ENCODE peak calls at places on chromosomes 2 and 18, in five cellular contexts. L is HCT116, O is GM23248, Y is A549, Q is hepatocyte. W is an unnamed sample.

GRCh38 chr2:227079726-227080125 is 84.3 kb downstream of the COL4A4 start:
- DNase-seq in L (no peak), O (peak), Y (no peak), Q (no peak), W (no peak)

GRCh38 chr2:120729410-120730052 is 6.1 kb upstream of the GLI2 start:
- DNase-seq in L (peak), O (peak), Y (peak), Q (no peak), W (peak)

GRCh38 chr18:58578835-58579560 is 49.9 kb downstream of the ALPK2 start:
- DNase-seq in L (no peak), O (peak), Y (peak), Q (peak), W (no peak)

GRCh38 chr2:78408795-78409118 is 616.7 kb upstream of the REG3G start:
- DNase-seq in L (no peak), O (no peak), Y (no peak), Q (no peak), W (no peak)

GRCh38 chr2:149055751-149056150 is 17.3 kb downstream of the LYPD6B start:
- DNase-seq in L (no peak), O (no peak), Y (no peak), Q (no peak), W (no peak)

GRCh38 chr2:58535182-58535581 is 294.1 kb upstream of the FANCL start:
- DNase-seq in L (no peak), O (no peak), Y (no peak), Q (peak), W (no peak)

GRCh38 chr18:44229693-44230108 is 451.0 kb upstream of the SETBP1 start:
- DNase-seq in L (no peak), O (peak), Y (no peak), Q (peak), W (no peak)

GRCh38 chr2:161141033-161141432 is 19.2 kb upstream of the TANK start:
- DNase-seq in L (no peak), O (no peak), Y (no peak), Q (no peak), W (no peak)

GRCh38 chr2:235854276-235854675 is 313.9 kb downstream of the GBX2 start:
- DNase-seq in L (no peak), O (no peak), Y (no peak), Q (no peak), W (no peak)

GRCh38 chr2:196638765-196639164 is 750 bp upstream of the CCDC150 start:
- DNase-seq in L (no peak), O (no peak), Y (no peak), Q (no peak), W (no peak)

GRCh38 chr2:9573840-9574239 is 18.2 kb upstream of the ADAM17 start:
- DNase-seq in L (no peak), O (peak), Y (no peak), Q (no peak), W (no peak)

GRCh38 chr2:98839292-98839691 is 96.7 kb downstream of the CRACDL start:
- DNase-seq in L (no peak), O (peak), Y (no peak), Q (no peak), W (peak)

GRCh38 chr2:212538156-212539144 is at the start of gene ERBB4:
- DNase-seq in L (no peak), O (peak), Y (no peak), Q (peak), W (no peak)

GRCh38 chr2:47230418-47230817 is 75.3 kb upstream of the STPG4 start:
- DNase-seq in L (no peak), O (peak), Y (no peak), Q (no peak), W (peak)

GRCh38 chr2:101277111-101277510 is 24.4 kb downstream of the CNOT11 start:
- DNase-seq in L (no peak), O (peak), Y (peak), Q (peak), W (no peak)

GRCh38 chr18:78330761-78331160 is 648.9 kb upstream of the SALL3 start:
- DNase-seq in L (no peak), O (no peak), Y (no peak), Q (no peak), W (no peak)

GRCh38 chr2:196980498-196980897 is 54.0 kb upstream of the PGAP1 start:
- DNase-seq in L (no peak), O (no peak), Y (no peak), Q (no peak), W (no peak)

GRCh38 chr2:36404312-36404711 is 48.7 kb downstream of the CRIM1 start:
- DNase-seq in L (peak), O (peak), Y (peak), Q (no peak), W (peak)

GRCh38 chr2:201806442-201806841 is at the start of gene CDK15:
- DNase-seq in L (no peak), O (peak), Y (no peak), Q (peak), W (no peak)

GRCh38 chr2:240898108-240898730 is 2.3 kb upstream of the MAB21L4 start:
- DNase-seq in L (no peak), O (no peak), Y (no peak), Q (no peak), W (peak)

GRCh38 chr18:70382032-70382431 is 93.2 kb downstream of the SOCS6 start:
- DNase-seq in L (no peak), O (no peak), Y (peak), Q (no peak), W (peak)

GRCh38 chr2:162072976-162073775 is 839 bp downstream of the DPP4 start:
- DNase-seq in L (no peak), O (peak), Y (no peak), Q (no peak), W (no peak)

GRCh38 chr2:128374001-128374710 is 55.5 kb upstream of the HS6ST1 start:
- DNase-seq in L (no peak), O (peak), Y (no peak), Q (peak), W (no peak)

DNA sequence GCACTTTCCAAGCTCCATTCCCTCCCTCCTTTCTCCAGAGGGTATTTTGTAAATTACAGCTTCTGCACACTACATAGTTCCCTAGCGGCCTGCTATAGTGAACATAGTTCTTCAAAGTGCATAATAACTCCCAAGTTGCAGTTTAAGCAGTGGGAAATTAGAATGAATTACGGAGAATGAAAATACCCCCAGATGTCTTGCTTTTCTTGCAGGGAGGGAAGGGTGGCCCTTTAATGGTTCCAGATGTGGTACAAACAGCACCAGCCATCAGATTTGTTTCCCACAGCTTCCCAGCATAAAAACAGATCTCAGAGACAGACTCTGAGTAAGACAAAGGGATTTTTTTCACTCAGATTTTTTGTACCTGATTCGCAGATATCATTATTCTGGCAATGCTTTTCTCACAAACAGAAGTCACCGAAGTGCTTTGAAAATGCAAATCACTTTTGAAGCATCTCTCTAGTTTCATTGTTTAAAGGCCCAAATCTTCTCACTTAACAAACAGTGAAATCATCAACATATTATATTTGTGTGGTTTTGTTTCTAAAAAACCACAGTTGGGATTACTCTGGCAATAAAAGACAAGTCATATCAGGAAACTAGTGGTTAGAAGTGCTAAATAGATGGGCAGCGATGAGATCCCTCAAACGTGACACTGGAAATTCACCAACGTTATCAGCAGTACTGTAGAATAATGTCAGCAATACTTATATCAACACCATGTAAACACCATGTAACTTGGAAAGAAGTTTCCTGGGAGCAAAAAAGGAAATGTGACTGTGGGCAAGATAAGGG is 893.7 kb downstream of the SUCLG1 start:
- DNase-seq in L (no peak), O (no peak), Y (no peak), Q (no peak), W (no peak)
- H3K4me2 ChIP-seq in L (no peak), O (no peak), Y (no peak), Q (no peak), W (no peak)

DNA sequence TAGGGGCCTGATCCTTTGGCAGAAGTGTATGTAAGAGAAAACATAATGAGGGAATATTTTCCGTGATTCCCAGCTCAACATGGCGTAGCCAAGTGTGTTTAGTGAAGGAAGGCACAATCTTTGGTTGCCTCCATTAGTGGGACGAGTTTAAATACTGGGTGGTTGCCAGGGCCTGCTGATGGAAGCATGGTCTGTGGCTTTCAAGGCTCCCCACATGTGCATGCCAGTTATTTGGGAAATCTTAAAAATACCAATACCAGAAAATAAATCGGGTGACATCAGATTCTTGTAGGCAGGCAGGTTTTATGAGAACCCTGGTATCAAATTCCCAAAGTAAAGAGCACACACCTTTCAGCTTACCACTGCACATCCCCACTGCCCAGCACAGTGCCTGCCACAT is 7.1 kb downstream of the MYL12A start:
- DNase-seq in L (no peak), O (no peak), Y (no peak), Q (no peak), W (no peak)
- H3K4me2 ChIP-seq in L (no peak), O (no peak), Y (no peak), Q (no peak), W (no peak)

GRCh38 chr2:193537531-193537930 is 1342.8 kb upstream of the TMEFF2 start:
- DNase-seq in L (no peak), O (no peak), Y (no peak), Q (no peak), W (no peak)

GRCh38 chr2:193538061-193538460 is 1343.3 kb upstream of the TMEFF2 start:
- DNase-seq in L (no peak), O (no peak), Y (no peak), Q (no peak), W (no peak)

GRCh38 chr2:193539188-193539587 is 1344.5 kb upstream of the TMEFF2 start:
- DNase-seq in L (no peak), O (no peak), Y (no peak), Q (no peak), W (no peak)

GRCh38 chr2:193542762-193543161 is 1348.0 kb upstream of the TMEFF2 start:
- DNase-seq in L (no peak), O (no peak), Y (no peak), Q (no peak), W (no peak)
- H3K4me2 ChIP-seq in L (no peak), O (no peak), Y (no peak), Q (no peak), W (no peak)

GRCh38 chr2:39411186-39411944 is 25.7 kb downstream of the MAP4K3 start:
- DNase-seq in L (peak), O (peak), Y (peak), Q (peak), W (no peak)

GRCh38 chr2:39407516-39408296 is 29.4 kb downstream of the MAP4K3 start:
- DNase-seq in L (no peak), O (no peak), Y (no peak), Q (no peak), W (no peak)

GRCh38 chr2:39413063-39413722 is 23.9 kb downstream of the MAP4K3 start:
- DNase-seq in L (no peak), O (peak), Y (no peak), Q (no peak), W (no peak)

GRCh38 chr2:39408351-39409136 is 28.5 kb downstream of the MAP4K3 start:
- DNase-seq in L (no peak), O (no peak), Y (no peak), Q (no peak), W (no peak)

GRCh38 chr2:39409697-39410389 is 27.2 kb downstream of the MAP4K3 start:
- DNase-seq in L (no peak), O (no peak), Y (no peak), Q (no peak), W (no peak)
- H3K4me2 ChIP-seq in L (no peak), O (peak), Y (peak), Q (no peak), W (no peak)

GRCh38 chr2:138107288-138107687 is 143.0 kb downstream of the HNMT start:
- DNase-seq in L (no peak), O (no peak), Y (peak), Q (no peak), W (no peak)
- H3K4me2 ChIP-seq in L (peak), O (no peak), Y (peak), Q (no peak), W (no peak)

W was measured in PC-9.